ENCODE peak calls at places on chromosomes 4 and X, in five cellular contexts. One of them, this sample, is unnamed.
A peak's percentile ranks its signal among the peaks of the same experiment; 100 is the strongest.

GRCh38 chr4:185773419-185773818 is 38.6 kb downstream of the SORBS2 start:
- DNase-seq in gastrocnemius medialis: no peak
- DNase-seq in adipocyte: no peak
- DNase-seq in Caco-2: no peak
- DNase-seq in thyroid gland: peak; percentile 59
- DNase-seq in this sample: peak; percentile 86

GRCh38 chrX:13938053-13938765 is 91.5 kb downstream of the GEMIN8 start:
- DNase-seq in thyroid gland: peak; percentile 63
- DNase-seq in adipocyte: peak; percentile 47
- DNase-seq in Caco-2: no peak
- DNase-seq in gastrocnemius medialis: no peak
- DNase-seq in this sample: no peak

GRCh38 chrX:106606583-106606982 is 5.2 kb upstream of the RADX start:
- DNase-seq in thyroid gland: no peak
- DNase-seq in Caco-2: no peak
- DNase-seq in gastrocnemius medialis: no peak
- DNase-seq in adipocyte: no peak
- DNase-seq in this sample: no peak

GRCh38 chr4:141350122-141350904 is 129.6 kb downstream of the ZNF330 start:
- DNase-seq in thyroid gland: no peak
- DNase-seq in adipocyte: peak; percentile 68
- DNase-seq in Caco-2: no peak
- DNase-seq in gastrocnemius medialis: no peak
- DNase-seq in this sample: no peak

GRCh38 chrX:134868766-134869495 is 121.9 kb upstream of the SMIM10 start:
- DNase-seq in gastrocnemius medialis: no peak
- DNase-seq in Caco-2: no peak
- DNase-seq in thyroid gland: no peak
- DNase-seq in adipocyte: peak; percentile 39
- DNase-seq in this sample: no peak

GRCh38 chr4:174749091-174749490 is 80.0 kb downstream of the GLRA3 start:
- DNase-seq in thyroid gland: no peak
- DNase-seq in gastrocnemius medialis: no peak
- DNase-seq in adipocyte: peak; percentile 52
- DNase-seq in Caco-2: no peak
- DNase-seq in this sample: no peak

GRCh38 chr4:23171971-23172370 is 479.2 kb downstream of the GBA3 start:
- DNase-seq in thyroid gland: no peak
- DNase-seq in gastrocnemius medialis: no peak
- DNase-seq in Caco-2: no peak
- DNase-seq in adipocyte: no peak
- DNase-seq in this sample: no peak

GRCh38 chr4:140963883-140964282 is 169.4 kb downstream of the RNF150 start:
- DNase-seq in gastrocnemius medialis: no peak
- DNase-seq in adipocyte: no peak
- DNase-seq in thyroid gland: no peak
- DNase-seq in Caco-2: no peak
- DNase-seq in this sample: no peak

GRCh38 chrX:70253377-70254062 is 6.5 kb downstream of the P2RY4 start:
- DNase-seq in Caco-2: no peak
- DNase-seq in adipocyte: no peak
- DNase-seq in thyroid gland: no peak
- DNase-seq in gastrocnemius medialis: no peak
- DNase-seq in this sample: no peak

GRCh38 chrX:154365997-154366665 is 8.3 kb downstream of the FLNA start:
- DNase-seq in thyroid gland: no peak
- DNase-seq in adipocyte: no peak
- DNase-seq in Caco-2: no peak
- DNase-seq in gastrocnemius medialis: no peak
- DNase-seq in this sample: no peak
- H3K4me1 ChIP-seq in thyroid gland: peaks cover 4% of the 10 kb centered on the region
- H3K4me1 ChIP-seq in adipocyte: peaks cover 10% of the 10 kb centered on the region
- H3K4me1 ChIP-seq in Caco-2: peaks cover 14% of the 10 kb centered on the region
- H3K4me1 ChIP-seq in gastrocnemius medialis: no peaks in the 10 kb centered on the region
- H3K4me1 ChIP-seq in this sample: peaks cover 6% of the 10 kb centered on the region

GRCh38 chr4:6923507-6923906 is 13.9 kb downstream of the TBC1D14 start:
- DNase-seq in Caco-2: no peak
- DNase-seq in gastrocnemius medialis: no peak
- DNase-seq in thyroid gland: no peak
- DNase-seq in adipocyte: no peak
- DNase-seq in this sample: no peak
- H3K4me1 ChIP-seq in Caco-2: peaks cover 4% of the 10 kb centered on the region
- H3K4me1 ChIP-seq in gastrocnemius medialis: peaks cover 21% of the 10 kb centered on the region
- H3K4me1 ChIP-seq in thyroid gland: peaks cover 8% of the 10 kb centered on the region
- H3K4me1 ChIP-seq in adipocyte: no peaks in the 10 kb centered on the region
- H3K4me1 ChIP-seq in this sample: peaks cover 19% of the 10 kb centered on the region

DNA sequence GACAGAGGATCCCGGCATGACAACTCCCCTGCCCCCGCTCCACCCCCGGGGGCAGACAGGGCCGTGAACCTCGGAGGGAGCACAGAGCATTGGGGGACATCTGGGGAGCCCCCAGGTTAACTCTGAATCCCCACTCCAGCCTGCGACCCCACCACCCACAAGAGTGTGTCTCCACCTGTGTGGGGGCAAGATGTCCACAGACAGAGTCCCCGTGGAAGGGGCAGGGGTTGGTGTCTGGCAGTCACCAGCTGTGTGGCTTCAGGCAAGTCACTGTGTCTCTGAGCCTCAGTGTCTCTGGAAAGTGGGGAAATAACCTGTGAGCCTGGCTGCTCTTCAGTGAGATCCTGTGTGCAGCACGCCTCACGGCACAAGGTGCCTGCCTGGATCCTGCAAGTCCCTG is 239.0 kb downstream of the AFAP1 start:
- DNase-seq in gastrocnemius medialis: no peak
- DNase-seq in adipocyte: no peak
- DNase-seq in Caco-2: no peak
- DNase-seq in thyroid gland: no peak
- DNase-seq in this sample: no peak
- H3K4me1 ChIP-seq in gastrocnemius medialis: no peaks in the 10 kb centered on the region
- H3K4me1 ChIP-seq in adipocyte: peaks cover 12% of the 10 kb centered on the region
- H3K4me1 ChIP-seq in Caco-2: peaks cover 4% of the 10 kb centered on the region
- H3K4me1 ChIP-seq in thyroid gland: peaks cover 4% of the 10 kb centered on the region
- H3K4me1 ChIP-seq in this sample: no peaks in the 10 kb centered on the region

DNA sequence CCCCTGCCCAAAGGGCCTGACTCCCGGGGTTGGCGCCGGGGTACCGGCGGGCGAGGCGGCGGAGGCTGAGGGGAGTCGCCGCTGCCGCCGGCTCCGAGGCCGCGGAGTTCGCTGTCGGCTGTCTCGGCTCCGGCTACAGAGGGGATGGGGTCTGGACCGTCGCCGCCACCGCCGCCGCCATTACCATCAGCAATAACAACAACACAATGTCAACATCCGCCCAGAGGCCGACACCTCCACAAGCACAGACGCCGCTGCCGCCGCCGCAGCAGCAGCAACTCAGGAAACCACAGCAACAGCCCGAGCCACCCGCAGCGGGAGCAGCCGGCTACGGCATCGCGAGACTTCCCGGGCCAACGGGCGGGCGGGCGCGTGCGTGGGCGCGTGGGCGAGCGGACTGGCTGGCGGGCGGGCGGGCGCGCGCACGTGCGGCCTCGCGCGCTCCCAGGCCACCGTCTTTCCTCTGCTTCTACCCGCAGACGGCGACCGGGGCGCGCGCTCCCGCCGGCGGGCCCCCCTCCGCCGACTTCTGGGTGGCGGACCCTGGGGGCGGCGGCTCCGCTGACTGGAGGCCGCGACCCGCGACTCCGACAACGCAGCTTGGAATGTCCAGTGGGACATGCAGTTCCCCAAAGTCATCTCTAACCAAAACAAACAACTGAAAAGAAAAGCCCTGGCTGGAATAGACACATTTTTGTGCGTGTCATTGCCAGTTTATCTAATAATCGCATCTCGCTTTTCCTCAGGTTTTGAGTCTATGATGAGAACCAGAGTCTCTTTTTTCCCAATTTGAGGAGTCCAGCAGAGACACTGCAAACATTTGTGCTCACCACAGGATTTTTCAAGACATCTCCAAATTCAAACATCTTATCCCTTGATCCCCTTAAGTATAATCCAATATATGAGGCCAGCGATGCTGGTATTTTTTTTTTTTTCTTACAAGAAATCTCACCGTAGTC is at the start of gene CHIC2:
- DNase-seq in Caco-2: peak; percentile 94
- DNase-seq in thyroid gland: peak; percentile 96
- DNase-seq in gastrocnemius medialis: peak; percentile 92
- DNase-seq in adipocyte: peak; percentile 98
- DNase-seq in this sample: peak; percentile 98
- H3K4me1 ChIP-seq in Caco-2: peaks cover 25% of the 10 kb centered on the region
- H3K4me1 ChIP-seq in thyroid gland: peaks cover 31% of the 10 kb centered on the region
- H3K4me1 ChIP-seq in gastrocnemius medialis: peaks cover 45% of the 10 kb centered on the region
- H3K4me1 ChIP-seq in adipocyte: peaks cover 58% of the 10 kb centered on the region
- H3K4me1 ChIP-seq in this sample: peaks cover 25% of the 10 kb centered on the region

GRCh38 chr4:179076865-179077264 is 1634.6 kb upstream of the AGA start:
- DNase-seq in gastrocnemius medialis: no peak
- DNase-seq in Caco-2: no peak
- DNase-seq in adipocyte: no peak
- DNase-seq in thyroid gland: no peak
- DNase-seq in this sample: no peak
- H3K4me1 ChIP-seq in gastrocnemius medialis: no peaks in the 10 kb centered on the region
- H3K4me1 ChIP-seq in Caco-2: no peaks in the 10 kb centered on the region
- H3K4me1 ChIP-seq in adipocyte: no peaks in the 10 kb centered on the region
- H3K4me1 ChIP-seq in thyroid gland: no peaks in the 10 kb centered on the region
- H3K4me1 ChIP-seq in this sample: no peaks in the 10 kb centered on the region

GRCh38 chrX:31580227-31580626 is 508.4 kb upstream of the FTHL17 start:
- DNase-seq in thyroid gland: no peak
- DNase-seq in adipocyte: no peak
- DNase-seq in gastrocnemius medialis: no peak
- DNase-seq in Caco-2: no peak
- DNase-seq in this sample: no peak
- H3K4me1 ChIP-seq in thyroid gland: no peaks in the 10 kb centered on the region
- H3K4me1 ChIP-seq in adipocyte: peaks cover 3% of the 10 kb centered on the region
- H3K4me1 ChIP-seq in gastrocnemius medialis: no peaks in the 10 kb centered on the region
- H3K4me1 ChIP-seq in Caco-2: no peaks in the 10 kb centered on the region
- H3K4me1 ChIP-seq in this sample: no peaks in the 10 kb centered on the region

GRCh38 chr4:139668036-139668435 is 2.4 kb downstream of the MGST2 start:
- DNase-seq in thyroid gland: no peak
- DNase-seq in adipocyte: no peak
- DNase-seq in Caco-2: no peak
- DNase-seq in gastrocnemius medialis: no peak
- DNase-seq in this sample: no peak

GRCh38 chr4:139666735-139667266 is 1.2 kb downstream of the MGST2 start:
- DNase-seq in thyroid gland: peak; percentile 35
- DNase-seq in Caco-2: peak; percentile 61
- DNase-seq in adipocyte: peak; percentile 58
- DNase-seq in gastrocnemius medialis: peak; percentile 74
- DNase-seq in this sample: peak; percentile 60

GRCh38 chr4:139665079-139665689 is 435 bp upstream of the MGST2 start:
- DNase-seq in thyroid gland: no peak
- DNase-seq in Caco-2: no peak
- DNase-seq in gastrocnemius medialis: no peak
- DNase-seq in adipocyte: no peak
- DNase-seq in this sample: peak; percentile 37

GRCh38 chr4:139664442-139664841 is 1.2 kb upstream of the MGST2 start:
- DNase-seq in adipocyte: no peak
- DNase-seq in thyroid gland: no peak
- DNase-seq in gastrocnemius medialis: no peak
- DNase-seq in Caco-2: no peak
- DNase-seq in this sample: no peak

GRCh38 chr4:139665690-139666529 is at the start of gene MGST2:
- DNase-seq in gastrocnemius medialis: peak; percentile 84
- DNase-seq in adipocyte: peak; percentile 65
- DNase-seq in Caco-2: peak; percentile 97
- DNase-seq in thyroid gland: peak; percentile 75
- DNase-seq in this sample: peak; percentile 89
- H3K4me1 ChIP-seq in gastrocnemius medialis: peaks cover 39% of the 10 kb centered on the region
- H3K4me1 ChIP-seq in adipocyte: peaks cover 9% of the 10 kb centered on the region
- H3K4me1 ChIP-seq in Caco-2: peaks cover 83% of the 10 kb centered on the region
- H3K4me1 ChIP-seq in thyroid gland: peaks cover 15% of the 10 kb centered on the region
- H3K4me1 ChIP-seq in this sample: peaks cover 50% of the 10 kb centered on the region

DNA sequence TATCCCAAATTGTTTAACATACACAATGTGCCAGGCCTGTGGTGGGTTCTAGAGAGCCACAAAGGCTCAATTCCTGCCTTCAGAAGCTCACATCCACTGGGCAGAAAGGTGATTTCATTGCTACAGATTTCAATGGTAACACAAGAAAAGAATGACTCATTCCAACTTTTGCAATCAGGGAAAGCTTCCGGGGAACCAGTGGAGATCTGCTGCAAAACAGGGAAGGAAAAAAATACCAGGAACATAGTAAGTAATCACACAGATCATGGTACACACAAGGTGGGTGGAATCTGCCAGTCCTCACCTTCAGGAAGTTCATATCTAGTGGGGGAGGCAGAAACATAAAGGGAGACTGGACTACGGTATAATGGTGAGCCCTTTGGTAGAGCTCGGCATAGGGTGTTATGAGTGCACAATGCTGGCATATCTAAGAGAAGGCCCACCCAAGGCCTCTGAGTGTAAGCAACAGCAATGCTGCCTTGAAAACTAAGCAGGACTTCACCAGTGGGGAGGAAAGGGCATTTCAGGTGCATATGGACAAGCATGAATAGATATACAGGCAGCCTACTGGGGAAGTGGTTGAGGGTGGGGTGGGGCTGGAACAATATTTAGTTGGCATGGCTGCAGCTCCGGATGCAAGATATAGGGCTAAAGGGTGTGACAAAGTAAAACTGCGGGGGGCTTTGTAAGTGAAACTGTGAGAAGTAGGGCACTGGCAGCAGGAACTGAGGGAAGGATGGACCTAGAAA is 24.2 kb downstream of the GPRIN3 start:
- DNase-seq in gastrocnemius medialis: no peak
- DNase-seq in thyroid gland: no peak
- DNase-seq in adipocyte: peak; percentile 52
- DNase-seq in Caco-2: no peak
- DNase-seq in this sample: no peak
- H3K4me1 ChIP-seq in gastrocnemius medialis: no peaks in the 10 kb centered on the region
- H3K4me1 ChIP-seq in thyroid gland: no peaks in the 10 kb centered on the region
- H3K4me1 ChIP-seq in adipocyte: peaks cover 3% of the 10 kb centered on the region
- H3K4me1 ChIP-seq in Caco-2: no peaks in the 10 kb centered on the region
- H3K4me1 ChIP-seq in this sample: no peaks in the 10 kb centered on the region

GRCh38 chr4:77817304-77818076 is 1.7 kb downstream of the CNOT6L start:
- DNase-seq in thyroid gland: no peak
- DNase-seq in Caco-2: no peak
- DNase-seq in adipocyte: no peak
- DNase-seq in gastrocnemius medialis: no peak
- DNase-seq in this sample: no peak

GRCh38 chr4:77819409-77819835 is 254 bp upstream of the CNOT6L start:
- DNase-seq in gastrocnemius medialis: no peak
- DNase-seq in adipocyte: peak; percentile 85
- DNase-seq in thyroid gland: peak; percentile 35
- DNase-seq in Caco-2: no peak
- DNase-seq in this sample: no peak

GRCh38 chr4:77819836-77820679 is 890 bp upstream of the CNOT6L start:
- DNase-seq in Caco-2: peak; percentile 82
- DNase-seq in thyroid gland: peak; percentile 91
- DNase-seq in gastrocnemius medialis: peak; percentile 90
- DNase-seq in adipocyte: peak; percentile 98
- DNase-seq in this sample: peak; percentile 91

GRCh38 chr4:77818667-77819408 is at the start of gene CNOT6L:
- DNase-seq in adipocyte: peak; percentile 93
- DNase-seq in gastrocnemius medialis: peak; percentile 56
- DNase-seq in thyroid gland: peak; percentile 75
- DNase-seq in Caco-2: peak; percentile 56
- DNase-seq in this sample: peak; percentile 75

GRCh38 chr4:77818077-77818666 is 996 bp downstream of the CNOT6L start:
- DNase-seq in adipocyte: peak; percentile 90
- DNase-seq in gastrocnemius medialis: peak; percentile 67
- DNase-seq in thyroid gland: peak; percentile 72
- DNase-seq in Caco-2: peak; percentile 73
- DNase-seq in this sample: peak; percentile 67
- H3K4me1 ChIP-seq in adipocyte: peaks cover 21% of the 10 kb centered on the region
- H3K4me1 ChIP-seq in gastrocnemius medialis: peaks cover 58% of the 10 kb centered on the region
- H3K4me1 ChIP-seq in thyroid gland: no peaks in the 10 kb centered on the region
- H3K4me1 ChIP-seq in Caco-2: peaks cover 7% of the 10 kb centered on the region
- H3K4me1 ChIP-seq in this sample: peaks cover 10% of the 10 kb centered on the region

GRCh38 chr4:56979674-56980073 is 978 bp downstream of the POLR2B start:
- DNase-seq in Caco-2: no peak
- DNase-seq in adipocyte: peak; percentile 35
- DNase-seq in thyroid gland: peak; percentile 23
- DNase-seq in gastrocnemius medialis: no peak
- DNase-seq in this sample: peak; percentile 44
- H3K4me1 ChIP-seq in Caco-2: no peaks in the 10 kb centered on the region
- H3K4me1 ChIP-seq in adipocyte: peaks cover 34% of the 10 kb centered on the region
- H3K4me1 ChIP-seq in thyroid gland: peaks cover 29% of the 10 kb centered on the region
- H3K4me1 ChIP-seq in gastrocnemius medialis: peaks cover 41% of the 10 kb centered on the region
- H3K4me1 ChIP-seq in this sample: peaks cover 51% of the 10 kb centered on the region